ENCODE peak calls at places on chromosomes 2 and 18, in seven cellular contexts. P, O, J, G, F, X and M are unnamed samples.

GRCh38 chr2:200509227-200509607 is 651 bp downstream of the KCTD18 start:
- DNase-seq in P (peak; percentile 13), O (peak; percentile 38), J (no peak), G (no peak), F (no peak), X (peak; percentile 17), M (peak; percentile 17)

GRCh38 chr18:36401462-36401861 is 103.9 kb downstream of the FHOD3 start:
- DNase-seq in P (no peak), O (no peak), J (no peak), G (no peak), F (no peak), X (no peak), M (no peak)

GRCh38 chr2:20551945-20552328 is 99.0 kb downstream of the HS1BP3 start:
- DNase-seq in P (no peak), O (no peak), J (no peak), G (no peak), F (no peak), X (no peak), M (no peak)

GRCh38 chr2:221853297-221853696 is 281.2 kb upstream of the EPHA4 start:
- DNase-seq in P (no peak), O (no peak), J (no peak), G (no peak), F (no peak), X (no peak), M (no peak)

GRCh38 chr2:29644949-29645348 is 276.4 kb downstream of the ALK start:
- DNase-seq in P (no peak), O (no peak), J (no peak), G (no peak), F (no peak), X (no peak), M (no peak)

GRCh38 chr2:43225093-43225787 is 1.2 kb downstream of the ZFP36L2 start:
- DNase-seq in P (peak; percentile 49), O (no peak), J (peak; percentile 83), G (no peak), F (peak; percentile 53), X (peak; percentile 75), M (peak; percentile 59)

GRCh38 chr2:200435379-200435778 is 74.5 kb downstream of the KCTD18 start:
- DNase-seq in P (no peak), O (no peak), J (no peak), G (no peak), F (no peak), X (peak; percentile 62), M (peak; percentile 68)

GRCh38 chr2:99701503-99701902 is 211.7 kb upstream of the REV1 start:
- DNase-seq in P (no peak), O (no peak), J (no peak), G (no peak), F (no peak), X (no peak), M (no peak)

GRCh38 chr2:15939854-15940660 is at the start of gene MYCN:
- DNase-seq in P (peak; percentile 82), O (peak; percentile 44), J (no peak), G (no peak), F (no peak), X (peak; percentile 53), M (peak; percentile 36)

GRCh38 chr2:69138793-69139510 is 126.0 kb downstream of the ANTXR1 start:
- DNase-seq in P (no peak), O (peak; percentile 37), J (no peak), G (peak; percentile 45), F (no peak), X (peak; percentile 92), M (peak; percentile 93)

GRCh38 chr2:59276033-59276432 is 1034.9 kb upstream of the FANCL start:
- DNase-seq in P (no peak), O (no peak), J (no peak), G (no peak), F (no peak), X (no peak), M (no peak)

GRCh38 chr18:66616523-66616983 is 12.7 kb upstream of the CDH19 start:
- DNase-seq in P (no peak), O (no peak), J (no peak), G (no peak), F (no peak), X (peak; percentile 35), M (no peak)

GRCh38 chr18:54335638-54336173 is 22.0 kb downstream of the STARD6 start:
- DNase-seq in P (no peak), O (no peak), J (no peak), G (no peak), F (no peak), X (no peak), M (no peak)

DNA sequence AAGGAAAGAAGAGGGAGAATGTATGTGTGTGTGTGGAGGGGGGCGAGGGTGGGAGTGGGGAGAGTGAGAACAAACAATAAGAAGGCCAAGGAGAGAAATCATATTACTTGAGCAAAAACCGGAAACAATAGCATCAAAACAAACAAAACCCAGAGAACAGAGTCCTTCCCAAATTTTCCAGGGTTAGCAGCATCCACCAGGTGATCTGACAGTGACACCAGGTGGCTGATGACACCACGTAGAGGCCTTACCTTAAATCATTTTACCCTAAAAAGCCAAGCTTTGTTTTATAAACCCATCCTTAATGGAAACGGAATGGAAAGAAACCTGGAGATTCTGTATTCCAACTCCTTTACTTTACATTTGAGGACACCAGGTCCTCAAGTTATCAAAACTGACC is 42.9 kb downstream of the CDCA7 start:
- DNase-seq in P (no peak), O (no peak), J (no peak), G (peak; percentile 15), F (no peak), X (no peak), M (no peak)
- TF ChIP-seq CTCF in P (no peak), O (peak; percentile 41), J (no peak), G (peak; percentile 48), F (no peak), X (no peak), M (no peak)

GRCh38 chr2:96118698-96119388 is 2.5 kb upstream of the ADRA2B start:
- DNase-seq in P (no peak), O (no peak), J (peak; percentile 55), G (no peak), F (no peak), X (no peak), M (no peak)

GRCh38 chr2:96119981-96120720 is 3.8 kb upstream of the ADRA2B start:
- DNase-seq in P (no peak), O (no peak), J (no peak), G (no peak), F (no peak), X (no peak), M (no peak)

GRCh38 chr2:96117701-96118588 is 1.6 kb upstream of the ADRA2B start:
- DNase-seq in P (no peak), O (peak; percentile 29), J (peak; percentile 52), G (no peak), F (no peak), X (no peak), M (no peak)

GRCh38 chr2:96120991-96121390 is 4.6 kb upstream of the ADRA2B start:
- DNase-seq in P (no peak), O (no peak), J (no peak), G (no peak), F (no peak), X (no peak), M (no peak)

DNA sequence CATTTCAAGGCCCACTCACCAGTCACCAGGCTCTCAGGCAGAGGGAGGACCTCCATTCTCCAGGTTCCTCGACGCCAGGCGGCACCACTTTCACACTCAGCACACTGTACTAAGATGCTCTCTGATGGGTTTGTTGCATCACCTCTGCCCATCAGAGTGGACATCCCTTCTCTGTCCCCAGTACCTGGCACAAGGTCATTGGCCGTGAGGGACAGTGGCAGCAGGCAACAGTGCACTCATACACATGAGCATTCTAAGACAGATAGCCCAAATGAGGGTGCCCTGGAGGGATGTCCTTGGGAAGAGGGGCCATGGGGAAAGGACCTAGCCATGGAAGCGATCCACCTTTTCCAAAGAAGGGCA is 3.0 kb upstream of the ADRA2B start:
- DNase-seq in P (no peak), O (no peak), J (no peak), G (no peak), F (no peak), X (no peak), M (no peak)
- TF ChIP-seq CTCF in P (no peak), O (no peak), J (no peak), G (no peak), F (no peak), X (no peak), M (no peak)

DNA sequence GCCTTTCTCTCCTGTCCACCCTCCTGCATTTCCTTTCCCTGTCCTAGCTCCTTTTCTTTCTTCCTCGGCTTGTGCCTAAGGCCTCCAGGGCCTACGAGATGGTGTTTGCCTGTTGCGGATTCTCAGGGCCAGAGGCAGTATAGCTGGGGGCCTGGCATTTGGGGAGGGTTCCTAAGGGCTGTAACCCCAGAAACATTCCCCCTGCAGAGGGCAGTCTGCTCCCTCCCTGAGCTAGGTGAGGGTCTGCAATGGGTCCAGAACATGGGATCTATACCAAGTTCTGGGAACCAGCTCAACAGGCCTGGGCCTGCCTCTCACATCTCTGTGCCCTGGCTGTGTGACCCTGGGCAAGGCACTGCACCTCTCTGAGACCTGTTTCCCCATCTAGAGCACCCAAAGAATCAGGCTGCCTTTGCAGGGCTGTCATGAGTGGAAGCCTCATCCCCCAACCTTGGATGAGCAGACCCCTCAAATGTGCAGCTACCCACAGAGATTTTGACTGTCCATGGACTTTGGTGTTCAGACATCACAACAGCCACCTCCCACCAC is 97.5 kb downstream of the GLI2 start:
- DNase-seq in P (no peak), O (no peak), J (peak; percentile 28), G (no peak), F (no peak), X (no peak), M (no peak)
- TF ChIP-seq CTCF in P (no peak), O (no peak), J (no peak), G (no peak), F (no peak), X (no peak), M (peak; percentile 3)

GRCh38 chr2:38374978-38375377 is 2.1 kb downstream of the ATL2 start:
- DNase-seq in P (no peak), O (no peak), J (no peak), G (no peak), F (no peak), X (no peak), M (no peak)

GRCh38 chr2:38376346-38376682 is 759 bp downstream of the ATL2 start:
- DNase-seq in P (no peak), O (peak; percentile 94), J (no peak), G (peak; percentile 53), F (no peak), X (peak; percentile 71), M (peak; percentile 68)

GRCh38 chr2:38377501-38378258 is 607 bp upstream of the ATL2 start:
- DNase-seq in P (peak; percentile 22), O (peak; percentile 33), J (no peak), G (no peak), F (no peak), X (peak; percentile 46), M (peak; percentile 83)

GRCh38 chr2:38376683-38377500 is at the start of gene ATL2:
- DNase-seq in P (peak; percentile 97), O (peak; percentile 90), J (peak; percentile 98), G (peak; percentile 87), F (peak; percentile 92), X (peak; percentile 95), M (peak; percentile 89)

DNA sequence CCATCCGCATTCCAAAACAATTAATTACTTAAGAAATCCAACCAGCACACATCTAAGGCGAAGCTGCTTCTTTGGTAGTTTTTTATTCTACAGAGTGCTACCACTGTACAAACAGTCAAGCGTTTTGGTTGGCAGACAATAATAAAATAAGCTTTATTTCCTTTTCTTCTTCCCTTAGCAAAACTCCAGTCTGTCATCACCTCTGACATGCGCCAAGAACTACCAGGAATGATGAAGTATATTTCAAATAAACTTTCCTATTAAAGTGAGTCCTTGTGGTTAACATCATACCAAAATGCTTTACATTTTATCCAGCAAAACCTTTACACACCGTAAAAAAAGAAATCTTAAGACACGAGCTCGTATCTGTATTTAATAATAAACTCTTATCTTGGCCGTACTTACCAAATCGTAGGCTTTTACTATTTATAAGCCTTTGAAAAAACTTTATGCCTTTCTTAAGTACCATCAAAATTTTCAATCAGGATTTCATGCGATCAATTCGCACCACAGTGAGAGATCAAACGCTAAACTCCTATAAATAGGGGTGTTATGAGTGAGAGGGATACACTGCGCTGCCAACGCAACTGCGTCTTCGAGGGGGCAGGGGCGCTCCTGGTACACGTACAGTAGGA is 1.2 kb downstream of the ATL2 start:
- DNase-seq in P (peak; percentile 78), O (no peak), J (peak; percentile 82), G (no peak), F (peak; percentile 62), X (peak; percentile 33), M (no peak)
- TF ChIP-seq CTCF in P (no peak), O (no peak), J (no peak), G (no peak), F (no peak), X (no peak), M (no peak)